ENCODE peak calls at places on chromosomes 7 and 10, in eight cellular contexts. K is mucosa of descending colon, D is type B pancreatic cell, S is GM23338, V is breast epithelium, F is BE2C, A is fibroblast of the aortic adventitia, E is Panc1. X is an unnamed sample.

GRCh38 chr10:30959855-30960247 is 71.8 kb downstream of the ZNF438 start:
- DNase-seq in K (no peak), D (no peak), S (no peak), V (no peak), F (no peak), A (no peak), E (no peak), X (no peak)

GRCh38 chr10:24898501-24898900 is 53.9 kb downstream of the PRTFDC1 start:
- DNase-seq in K (no peak), D (no peak), S (no peak), V (no peak), F (no peak), A (no peak), E (no peak), X (no peak)

GRCh38 chr10:79145517-79146470 is 77.0 kb downstream of the ZMIZ1 start:
- DNase-seq in K (no peak), D (no peak), S (no peak), V (no peak), F (no peak), A (peak), E (no peak), X (no peak)

GRCh38 chr7:6157685-6158423 is 114.6 kb downstream of the CYTH3 start:
- DNase-seq in K (no peak), D (no peak), S (no peak), V (no peak), F (no peak), A (no peak), E (no peak), X (no peak)

GRCh38 chr10:4136121-4136520 is 351.1 kb upstream of the KLF6 start:
- DNase-seq in K (no peak), D (no peak), S (no peak), V (no peak), F (no peak), A (no peak), E (no peak), X (no peak)

GRCh38 chr10:124417846-124418725 is 637 bp downstream of the OAT start:
- DNase-seq in K (peak), D (peak), S (peak), V (peak), F (peak), A (peak), E (no peak), X (peak)

GRCh38 chr10:78350286-78350685 is 316.6 kb downstream of the RPS24 start:
- DNase-seq in K (no peak), D (peak), S (no peak), V (no peak), F (no peak), A (no peak), E (no peak), X (no peak)

GRCh38 chr10:92239600-92240288 is 51.1 kb downstream of the CPEB3 start:
- DNase-seq in K (peak), D (peak), S (peak), V (no peak), F (peak), A (peak), E (no peak), X (peak)

GRCh38 chr7:34357946-34358345 is 300.1 kb upstream of the NPSR1 start:
- DNase-seq in K (no peak), D (no peak), S (no peak), V (no peak), F (no peak), A (no peak), E (no peak), X (no peak)

GRCh38 chr10:123154943-123155505 is 822 bp downstream of the BUB3 start:
- DNase-seq in K (peak), D (no peak), S (peak), V (peak), F (no peak), A (peak), E (no peak), X (no peak)

GRCh38 chr7:121187676-121188075 is 141.1 kb upstream of the WNT16 start:
- DNase-seq in K (peak), D (no peak), S (no peak), V (no peak), F (no peak), A (peak), E (no peak), X (no peak)

GRCh38 chr7:34672430-34672829 is 14.4 kb downstream of the NPSR1 start:
- DNase-seq in K (no peak), D (no peak), S (no peak), V (no peak), F (no peak), A (peak), E (peak), X (no peak)

DNA sequence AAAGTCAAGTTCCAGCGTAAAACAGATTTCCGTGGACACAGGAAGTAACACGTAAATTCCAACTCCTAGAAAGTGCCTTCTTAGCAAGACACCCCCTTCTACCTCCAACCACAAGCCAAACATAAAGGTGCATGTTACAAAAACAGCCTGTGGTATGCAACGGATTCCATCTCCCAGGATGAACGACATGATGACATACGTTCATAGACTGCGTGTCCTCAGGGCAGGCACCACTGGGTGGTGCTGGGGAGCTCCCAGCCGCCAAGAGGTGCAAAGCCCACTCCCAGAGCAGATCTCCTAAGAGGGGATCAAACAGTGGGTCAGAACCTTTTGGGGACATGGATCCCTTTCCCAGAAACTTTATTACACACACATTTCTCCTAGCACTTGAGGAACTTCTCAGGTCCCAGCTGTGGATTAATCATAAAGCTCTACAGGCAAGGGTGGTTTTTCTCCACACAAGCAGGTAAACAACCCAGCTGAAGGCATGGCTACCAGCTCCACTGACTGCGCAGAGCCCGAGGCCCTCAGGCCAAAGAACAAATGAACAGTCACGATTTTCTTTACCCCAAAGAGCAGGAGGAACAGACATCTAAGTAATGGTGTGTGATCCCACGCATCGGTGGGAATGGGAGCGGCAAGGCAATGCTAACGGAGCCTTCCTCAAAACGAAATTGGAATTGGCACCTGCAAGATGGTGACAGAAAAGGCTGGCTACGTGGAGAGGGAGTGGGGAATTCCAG is 13.8 kb downstream of the PSAP start:
- DNase-seq in K (no peak), D (no peak), S (peak), V (no peak), F (peak), A (no peak), E (no peak), X (peak)
- TF ChIP-seq CTCF in K (no peak), D (peak), S (peak), V (no peak), F (peak), A (peak), E (peak), X (peak)

GRCh38 chr10:119462773-119463172 is 79.7 kb downstream of the RGS10 start:
- DNase-seq in K (no peak), D (no peak), S (no peak), V (no peak), F (no peak), A (no peak), E (no peak), X (no peak)

GRCh38 chr10:119460369-119461195 is 81.9 kb downstream of the RGS10 start:
- DNase-seq in K (no peak), D (no peak), S (no peak), V (no peak), F (no peak), A (no peak), E (no peak), X (no peak)

GRCh38 chr10:119459681-119460340 is 82.7 kb downstream of the RGS10 start:
- DNase-seq in K (no peak), D (no peak), S (no peak), V (no peak), F (no peak), A (no peak), E (no peak), X (no peak)

GRCh38 chr10:119461923-119462322 is 80.6 kb downstream of the RGS10 start:
- DNase-seq in K (no peak), D (no peak), S (no peak), V (no peak), F (no peak), A (no peak), E (no peak), X (no peak)

GRCh38 chr10:119461380-119461779 is 81.1 kb downstream of the RGS10 start:
- DNase-seq in K (no peak), D (no peak), S (no peak), V (no peak), F (no peak), A (no peak), E (no peak), X (no peak)
- TF ChIP-seq CTCF in K (no peak), D (no peak), S (no peak), V (no peak), F (no peak), A (no peak), E (no peak), X (no peak)

GRCh38 chr10:86391236-86391840 is 24.7 kb upstream of the GRID1 start:
- DNase-seq in K (no peak), D (no peak), S (no peak), V (no peak), F (no peak), A (no peak), E (no peak), X (no peak)

GRCh38 chr10:86387221-86387794 is 20.7 kb upstream of the GRID1 start:
- DNase-seq in K (no peak), D (no peak), S (no peak), V (no peak), F (no peak), A (no peak), E (no peak), X (no peak)

GRCh38 chr10:86388119-86388704 is 21.6 kb upstream of the GRID1 start:
- DNase-seq in K (no peak), D (no peak), S (peak), V (peak), F (no peak), A (no peak), E (no peak), X (no peak)

GRCh38 chr10:86390337-86391120 is 23.9 kb upstream of the GRID1 start:
- DNase-seq in K (no peak), D (no peak), S (no peak), V (no peak), F (no peak), A (no peak), E (no peak), X (no peak)

GRCh38 chr10:86389441-86390193 is 23.0 kb upstream of the GRID1 start:
- DNase-seq in K (peak), D (no peak), S (peak), V (no peak), F (no peak), A (peak), E (no peak), X (peak)
- TF ChIP-seq CTCF in K (no peak), D (no peak), S (no peak), V (no peak), F (no peak), A (no peak), E (no peak), X (no peak)

DNA sequence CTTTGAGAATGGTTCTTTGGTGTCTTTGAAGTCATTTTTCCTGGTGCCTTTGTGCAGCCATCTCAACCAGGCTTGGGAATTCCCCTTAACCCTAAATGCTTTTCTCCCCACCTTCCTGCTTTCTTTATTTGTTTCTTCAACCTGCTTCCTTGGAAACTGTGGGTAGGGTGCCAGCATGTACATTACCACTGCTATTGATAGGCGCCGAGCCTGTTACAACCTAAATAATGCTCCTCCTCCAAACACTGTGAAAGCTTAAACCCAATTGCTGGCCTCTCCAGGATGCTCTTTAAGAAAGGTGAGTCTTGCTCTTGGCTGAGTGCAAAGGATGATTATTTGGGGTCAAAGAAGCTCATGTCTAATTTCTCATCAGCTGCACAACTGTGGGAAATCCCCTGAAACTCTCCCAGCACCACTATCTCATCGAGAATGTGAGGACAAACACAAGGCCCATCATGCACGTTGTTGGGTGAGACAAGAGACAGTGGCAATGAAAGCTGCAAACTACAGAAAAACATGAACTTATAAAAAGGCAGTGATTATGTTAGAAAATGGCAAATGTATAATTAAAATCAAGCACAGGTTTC is 285.5 kb upstream of the IGFBP3 start:
- DNase-seq in K (no peak), D (no peak), S (no peak), V (no peak), F (no peak), A (no peak), E (no peak), X (no peak)
- TF ChIP-seq CTCF in K (no peak), D (no peak), S (no peak), V (no peak), F (no peak), A (no peak), E (no peak), X (no peak)

DNA sequence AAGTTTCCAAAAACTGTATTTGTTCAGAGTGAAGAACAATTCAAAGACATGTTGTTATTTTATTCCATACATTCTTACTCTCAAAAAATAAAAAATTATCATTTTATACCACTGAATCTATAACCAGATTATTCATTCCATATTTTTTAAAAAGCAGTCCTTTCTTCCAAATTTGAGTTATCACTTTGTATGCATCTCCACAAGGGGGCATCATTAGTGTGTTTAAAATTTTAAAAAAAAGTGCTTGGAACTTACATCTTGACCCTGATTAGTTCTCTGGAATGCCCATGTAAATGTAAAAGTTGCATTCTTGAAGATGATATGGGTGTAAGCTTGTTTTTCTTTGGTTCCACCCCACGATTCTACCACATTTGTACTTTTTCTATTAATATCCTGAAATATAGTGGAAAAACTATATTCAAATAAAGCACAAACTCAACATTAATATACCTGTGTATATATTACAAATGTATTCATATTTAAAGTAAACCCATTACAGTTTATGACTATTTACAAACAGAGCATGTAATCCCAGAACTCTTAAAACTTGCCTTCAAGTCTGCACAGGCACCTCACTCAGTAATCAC is 144.9 kb downstream of the ELAPOR2 start:
- DNase-seq in K (no peak), D (no peak), S (peak), V (no peak), F (no peak), A (peak), E (no peak), X (no peak)
- TF ChIP-seq CTCF in K (no peak), D (peak), S (no peak), V (peak), F (peak), A (peak), E (peak), X (peak)

GRCh38 chr7:52668435-52668834 is 367.0 kb upstream of the POM121L12 start:
- DNase-seq in K (no peak), D (no peak), S (no peak), V (no peak), F (no peak), A (no peak), E (no peak), X (no peak)
- TF ChIP-seq CTCF in K (no peak), D (no peak), S (no peak), V (no peak), F (no peak), A (no peak), E (no peak), X (no peak)

GRCh38 chr7:30562498-30562897 is 32.2 kb upstream of the GARS1 start:
- DNase-seq in K (no peak), D (no peak), S (no peak), V (no peak), F (peak), A (peak), E (no peak), X (no peak)
- TF ChIP-seq CTCF in K (no peak), D (no peak), S (no peak), V (no peak), F (peak), A (peak), E (no peak), X (no peak)

DNA sequence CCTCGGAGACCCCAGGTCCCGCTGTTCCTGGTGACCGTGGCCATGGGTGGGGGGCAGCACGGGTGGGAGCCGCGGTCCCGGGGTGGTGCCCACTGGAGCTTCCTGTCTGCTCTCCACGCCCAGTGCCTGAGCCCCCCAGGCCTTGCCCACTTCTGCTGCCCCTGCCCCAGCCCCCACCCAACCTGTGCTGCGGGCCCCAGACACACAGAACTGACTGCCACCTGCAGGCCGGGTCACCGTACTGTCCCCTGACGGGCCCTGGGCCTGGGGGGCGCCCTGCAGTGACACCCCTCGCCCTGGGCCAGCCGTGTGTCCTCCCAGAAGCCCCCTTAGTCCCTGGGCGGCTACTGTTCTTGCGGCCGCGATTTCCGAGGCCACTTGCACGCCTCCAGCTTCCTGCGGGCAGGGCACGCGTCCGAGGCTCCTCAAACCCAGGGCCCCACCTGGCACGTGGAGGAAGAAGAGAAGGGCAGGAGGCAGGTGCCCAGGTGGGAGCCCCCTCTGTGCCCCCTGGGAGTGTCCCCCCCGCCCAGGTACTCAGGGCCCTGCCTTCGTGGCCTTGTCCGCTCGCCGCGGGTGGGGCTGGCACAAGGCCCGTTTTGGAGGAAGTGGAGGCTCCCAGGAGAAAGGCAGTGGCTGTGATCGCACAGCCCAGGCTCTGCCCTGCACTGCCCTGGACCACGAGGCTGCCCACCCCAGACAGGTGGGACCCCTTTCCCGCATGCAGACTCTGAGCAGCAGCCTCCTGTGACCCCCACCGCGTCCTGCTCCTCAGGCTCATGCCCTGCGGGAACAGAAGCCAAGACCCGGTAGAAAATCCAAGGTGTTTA is 10.4 kb downstream of the TMEM184A start:
- DNase-seq in K (no peak), D (no peak), S (no peak), V (no peak), F (no peak), A (no peak), E (no peak), X (no peak)
- TF ChIP-seq CTCF in K (no peak), D (no peak), S (peak), V (no peak), F (no peak), A (no peak), E (peak), X (no peak)

GRCh38 chr7:158574308-158575036 is 13.2 kb downstream of the PTPRN2 start:
- DNase-seq in K (no peak), D (no peak), S (no peak), V (no peak), F (peak), A (no peak), E (no peak), X (no peak)
- TF ChIP-seq CTCF in K (no peak), D (no peak), S (peak), V (no peak), F (peak), A (no peak), E (no peak), X (no peak)